ENCODE peak calls at places on chromosomes 12 and 14, in six cellular contexts. Y is thoracic aorta, W is adipocyte, O is right atrium auricular region, C is adrenal gland, G is choroid plexus epithelial cell. M is an unnamed sample.

GRCh38 chr12:78248321-78248720 is 417.6 kb downstream of the NAV3 start:
- DNase-seq in Y (no peak), W (peak), O (no peak), C (no peak), G (peak), M (peak)

GRCh38 chr12:123571343-123571813 is 13.0 kb upstream of the TMED2 start:
- DNase-seq in Y (no peak), W (peak), O (peak), C (peak), G (peak), M (peak)

GRCh38 chr14:83883732-83884131 is 1646.2 kb upstream of the FLRT2 start:
- DNase-seq in Y (no peak), W (no peak), O (no peak), C (no peak), G (no peak), M (no peak)

GRCh38 chr14:20956376-20956976 is 1.2 kb downstream of the RNASE2 start:
- DNase-seq in Y (no peak), W (no peak), O (no peak), C (no peak), G (no peak), M (no peak)

GRCh38 chr12:119061208-119061796 is 80.0 kb downstream of the SRRM4 start:
- DNase-seq in Y (no peak), W (peak), O (no peak), C (peak), G (peak), M (peak)

GRCh38 chr12:127293507-127294310 is 973.3 kb upstream of the TMEM132C start:
- DNase-seq in Y (no peak), W (peak), O (peak), C (peak), G (peak), M (peak)

GRCh38 chr12:39605996-39606395 is 13.6 kb downstream of the ABCD2 start:
- DNase-seq in Y (no peak), W (no peak), O (no peak), C (no peak), G (peak), M (peak)

GRCh38 chr12:67720383-67720856 is 71.9 kb downstream of the DYRK2 start:
- DNase-seq in Y (no peak), W (no peak), O (peak), C (no peak), G (peak), M (peak)

GRCh38 chr14:95374262-95374997 is 54.7 kb upstream of the CLMN start:
- DNase-seq in Y (no peak), W (no peak), O (no peak), C (peak), G (no peak), M (no peak)

GRCh38 chr14:34018564-34019244 is 67.8 kb upstream of the EGLN3 start:
- DNase-seq in Y (no peak), W (peak), O (peak), C (no peak), G (peak), M (no peak)

GRCh38 chr12:78316150-78316549 is 485.5 kb downstream of the NAV3 start:
- DNase-seq in Y (no peak), W (no peak), O (no peak), C (no peak), G (no peak), M (no peak)

GRCh38 chr12:69492739-69493138 is 22.6 kb downstream of the FRS2 start:
- DNase-seq in Y (no peak), W (no peak), O (no peak), C (no peak), G (no peak), M (no peak)

GRCh38 chr14:59406454-59407245 is 58.5 kb downstream of the GPR135 start:
- DNase-seq in Y (no peak), W (peak), O (no peak), C (no peak), G (peak), M (no peak)

GRCh38 chr14:63342381-63342780 is 23.6 kb upstream of the GPHB5 start:
- DNase-seq in Y (no peak), W (peak), O (no peak), C (no peak), G (peak), M (peak)

GRCh38 chr12:47811581-47812484 is 7.9 kb downstream of the HDAC7 start:
- DNase-seq in Y (peak), W (peak), O (peak), C (peak), G (peak), M (peak)

GRCh38 chr14:68172216-68172615 is 352.6 kb downstream of the RAD51B start:
- DNase-seq in Y (no peak), W (no peak), O (no peak), C (no peak), G (no peak), M (no peak)

GRCh38 chr12:59780605-59781135 is 184.8 kb downstream of the SLC16A7 start:
- DNase-seq in Y (no peak), W (peak), O (no peak), C (peak), G (peak), M (peak)

GRCh38 chr14:70908918-70909641 is 1.8 kb downstream of the PCNX1 start:
- DNase-seq in Y (no peak), W (no peak), O (no peak), C (no peak), G (no peak), M (no peak)

GRCh38 chr12:89247962-89248361 is 104.3 kb downstream of the DUSP6 start:
- DNase-seq in Y (no peak), W (peak), O (no peak), C (no peak), G (no peak), M (no peak)

GRCh38 chr12:105820407-105821140 is 318.2 kb downstream of the NUAK1 start:
- DNase-seq in Y (peak), W (peak), O (peak), C (peak), G (peak), M (peak)

GRCh38 chr14:89628521-89628920 is 211.5 kb upstream of the FOXN3 start:
- DNase-seq in Y (no peak), W (no peak), O (no peak), C (no peak), G (no peak), M (no peak)

GRCh38 chr14:89621791-89622638 is 205.0 kb upstream of the FOXN3 start:
- DNase-seq in Y (no peak), W (no peak), O (no peak), C (no peak), G (no peak), M (no peak)

GRCh38 chr14:89624500-89625156 is 207.6 kb upstream of the FOXN3 start:
- DNase-seq in Y (no peak), W (no peak), O (no peak), C (no peak), G (no peak), M (no peak)

GRCh38 chr14:89625988-89626806 is 209.2 kb upstream of the FOXN3 start:
- DNase-seq in Y (no peak), W (no peak), O (no peak), C (no peak), G (no peak), M (no peak)

GRCh38 chr14:89625208-89625987 is 208.4 kb upstream of the FOXN3 start:
- DNase-seq in Y (no peak), W (no peak), O (no peak), C (peak), G (no peak), M (no peak)
- H3K4me3 ChIP-seq in Y (no peak), W (no peak), O (no peak), C (no peak), G (no peak), M (no peak)

GRCh38 chr12:6952121-6952859 is 1.1 kb downstream of the PTPN6 start:
- DNase-seq in Y (no peak), W (no peak), O (no peak), C (no peak), G (no peak), M (no peak)

GRCh38 chr12:6953417-6954315 is 2.5 kb downstream of the PTPN6 start:
- DNase-seq in Y (no peak), W (no peak), O (no peak), C (no peak), G (peak), M (no peak)

GRCh38 chr12:6954316-6954710 is 3.2 kb downstream of the PTPN6 start:
- DNase-seq in Y (no peak), W (no peak), O (no peak), C (no peak), G (no peak), M (no peak)

GRCh38 chr12:6951551-6952120 is 480 bp downstream of the PTPN6 start:
- DNase-seq in Y (no peak), W (no peak), O (no peak), C (no peak), G (no peak), M (no peak)

DNA sequence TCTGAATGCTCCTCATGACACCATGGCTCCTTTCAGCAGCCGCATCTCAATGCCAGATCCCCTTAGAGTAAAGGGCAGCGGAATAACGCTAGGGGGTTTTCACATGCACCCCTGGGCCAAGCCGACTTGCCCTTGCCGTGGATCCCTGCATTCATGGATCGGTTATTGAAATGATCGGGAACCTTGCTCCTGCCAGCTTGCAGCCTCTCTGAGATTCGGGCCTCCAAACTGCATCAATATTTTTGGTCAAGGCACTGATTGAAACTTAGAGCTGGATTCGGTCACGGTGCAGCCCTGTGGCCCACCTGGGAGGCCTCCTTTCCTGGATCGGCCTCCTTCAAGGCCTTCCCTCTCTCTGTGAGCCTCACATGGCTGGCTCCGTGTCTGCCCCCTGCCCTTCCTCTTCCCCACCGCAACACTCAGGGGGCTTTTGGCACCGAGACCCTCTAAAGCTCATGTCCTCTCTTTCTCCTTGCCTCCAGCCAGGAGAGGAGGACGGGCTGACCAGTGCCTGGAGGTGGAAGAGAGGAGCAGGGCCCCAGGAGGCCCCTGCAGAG is 1.8 kb downstream of the PTPN6 start:
- DNase-seq in Y (no peak), W (no peak), O (no peak), C (no peak), G (no peak), M (no peak)
- H3K4me3 ChIP-seq in Y (peak), W (no peak), O (no peak), C (no peak), G (no peak), M (no peak)

DNA sequence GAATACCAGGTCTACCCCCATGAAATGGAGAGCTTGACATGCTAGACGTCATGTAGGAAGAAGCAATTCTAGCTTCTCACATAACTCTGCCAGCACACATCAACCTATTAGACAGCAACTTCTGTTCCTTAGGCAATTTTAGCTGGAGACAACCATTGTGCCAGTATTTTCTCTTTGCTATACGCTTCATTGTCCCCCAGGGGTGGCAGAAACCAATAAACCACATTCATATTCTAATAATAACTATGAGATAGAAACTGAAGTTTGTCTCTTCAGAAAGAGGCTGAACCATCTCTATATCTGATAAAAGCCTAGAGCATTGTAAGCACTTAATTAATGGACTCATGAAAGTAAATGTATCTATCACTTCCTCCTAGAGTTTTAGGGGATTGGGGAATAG is 278.6 kb downstream of the FOXG1 start:
- DNase-seq in Y (no peak), W (no peak), O (no peak), C (no peak), G (no peak), M (no peak)
- H3K4me3 ChIP-seq in Y (no peak), W (no peak), O (no peak), C (no peak), G (no peak), M (no peak)

GRCh38 chr12:53986686-53987180 is 1.8 kb downstream of the HOXC10 start:
- DNase-seq in Y (no peak), W (no peak), O (no peak), C (no peak), G (no peak), M (no peak)
- H3K4me3 ChIP-seq in Y (no peak), W (peak), O (no peak), C (no peak), G (no peak), M (no peak)

DNA sequence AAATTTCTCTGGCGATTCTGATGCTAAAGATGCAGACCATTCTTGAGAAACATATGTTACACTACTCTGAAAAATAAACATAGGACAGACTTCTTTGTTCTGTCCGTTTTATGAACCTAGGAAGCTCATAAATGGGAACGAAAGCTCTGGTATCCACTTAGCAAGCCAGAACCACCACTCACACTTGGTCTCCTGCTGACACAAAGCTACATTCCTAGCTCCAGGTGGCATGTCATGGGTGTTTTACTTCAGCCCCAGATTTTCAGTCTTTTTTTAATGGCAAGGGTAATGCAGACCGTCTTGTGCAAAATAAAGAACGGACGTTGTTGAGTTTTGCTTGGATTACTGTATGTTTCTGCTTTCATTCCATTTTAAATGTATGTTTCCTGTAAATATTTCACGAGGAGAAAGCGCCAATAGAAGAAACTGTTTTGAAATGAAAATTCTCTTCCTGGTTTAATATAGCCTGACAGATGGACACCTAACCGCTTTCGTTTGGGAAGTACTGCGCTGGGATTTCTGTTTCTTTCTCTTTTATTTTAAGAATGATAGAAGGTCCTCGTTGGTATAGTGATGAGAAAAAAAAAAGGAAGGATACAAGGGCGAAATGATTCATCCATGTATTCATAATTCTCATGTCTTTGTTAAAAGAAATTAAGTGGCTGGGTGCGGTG is 820 bp upstream of the COQ5 start:
- DNase-seq in Y (no peak), W (peak), O (no peak), C (no peak), G (peak), M (peak)
- H3K4me3 ChIP-seq in Y (peak), W (peak), O (peak), C (no peak), G (peak), M (peak)

GRCh38 chr14:99850705-99851104 is 57.5 kb downstream of the EML1 start:
- DNase-seq in Y (no peak), W (no peak), O (no peak), C (no peak), G (no peak), M (no peak)
- H3K4me3 ChIP-seq in Y (no peak), W (no peak), O (no peak), C (no peak), G (no peak), M (no peak)

GRCh38 chr12:51911307-51911706 is 4.0 kb downstream of the ACVRL1 start:
- DNase-seq in Y (no peak), W (no peak), O (no peak), C (no peak), G (no peak), M (no peak)

GRCh38 chr12:51910691-51911090 is 3.4 kb downstream of the ACVRL1 start:
- DNase-seq in Y (no peak), W (no peak), O (no peak), C (no peak), G (no peak), M (no peak)

GRCh38 chr12:51911788-51912711 is 4.7 kb downstream of the ACVRL1 start:
- DNase-seq in Y (no peak), W (no peak), O (no peak), C (no peak), G (no peak), M (no peak)

GRCh38 chr12:51908876-51909592 is 1.7 kb downstream of the ACVRL1 start:
- DNase-seq in Y (no peak), W (no peak), O (no peak), C (no peak), G (no peak), M (no peak)

GRCh38 chr12:51910168-51910567 is 2.9 kb downstream of the ACVRL1 start:
- DNase-seq in Y (no peak), W (peak), O (no peak), C (no peak), G (peak), M (no peak)
- H3K4me3 ChIP-seq in Y (no peak), W (peak), O (no peak), C (no peak), G (no peak), M (no peak)

M was measured in brain microvascular endothelial cell.